ENCODE peak calls at places on chromosomes 11 and 22, in six cellular contexts. L is thyroid gland, O is lower lobe of right lung, G is mammary epithelial cell, F is body of pancreas, S is right lobe of liver. J is an unnamed sample. For H3K27me3 and H3K4me1, the result is how much of the 10 kb centered on the place peaks cover.

GRCh38 chr11:72617080-72617744 is 57.0 kb downstream of the PDE2A start:
- DNase-seq in F (no peak), O (no peak), G (no peak), S (no peak), L (no peak), J (peak)

GRCh38 chr11:130769782-130770565 is 146.3 kb downstream of the SNX19 start:
- DNase-seq in S (no peak), L (no peak), G (no peak), O (no peak), F (no peak), J (no peak)

GRCh38 chr11:104043137-104043536 is 6.7 kb downstream of the DDI1 start:
- DNase-seq in S (no peak), G (no peak), F (no peak), O (no peak), L (no peak), J (no peak)

GRCh38 chr11:35303596-35304392 is 115.6 kb downstream of the SLC1A2 start:
- DNase-seq in O (peak), G (peak), L (peak), F (peak), S (peak), J (peak)

GRCh38 chr22:19610518-19611253 is 86.5 kb upstream of the CLDN5 start:
- DNase-seq in L (no peak), G (no peak), S (no peak), F (no peak), O (no peak), J (no peak)

GRCh38 chr11:81135570-81135969 is 1598.1 kb downstream of the FAM181B start:
- DNase-seq in L (no peak), O (no peak), G (no peak), S (no peak), F (no peak), J (no peak)

GRCh38 chr11:105790841-105791240 is 181.0 kb downstream of the GRIA4 start:
- DNase-seq in L (no peak), S (no peak), O (no peak), G (no peak), F (peak), J (no peak)

GRCh38 chr11:120211522-120212258 is 858 bp downstream of the OAF start:
- DNase-seq in O (no peak), L (no peak), F (no peak), G (no peak), S (no peak), J (no peak)

GRCh38 chr22:36775589-36775965 is 342 bp downstream of the IFT27 start:
- DNase-seq in F (peak), S (no peak), L (peak), G (peak), O (peak), J (peak)

GRCh38 chr11:128628343-128628673 is 41.0 kb upstream of the ETS1 start:
- DNase-seq in L (no peak), S (no peak), G (no peak), O (no peak), F (no peak), J (no peak)

GRCh38 chr22:17753401-17753989 is 20.8 kb downstream of the BID start:
- DNase-seq in F (no peak), S (peak), O (no peak), L (no peak), G (peak), J (no peak)

GRCh38 chr11:131758726-131759125 is 388.3 kb downstream of the NTM start:
- DNase-seq in O (no peak), F (no peak), L (no peak), S (no peak), G (no peak), J (no peak)

GRCh38 chr11:125667151-125667550 is 13.5 kb downstream of the ACRV1 start:
- DNase-seq in L (no peak), F (no peak), S (no peak), G (no peak), O (no peak), J (no peak)

GRCh38 chr22:45757068-45757467 is 85.4 kb downstream of the ATXN10 start:
- DNase-seq in L (peak), S (no peak), F (peak), G (no peak), O (no peak), J (peak)

GRCh38 chr22:19715286-19715939 is 1.1 kb downstream of the SEPTIN5 start:
- DNase-seq in S (no peak), L (no peak), G (no peak), F (no peak), O (no peak), J (no peak)

GRCh38 chr11:45692808-45693453 is 27.5 kb upstream of the CHST1 start:
- DNase-seq in S (no peak), F (no peak), G (no peak), L (no peak), O (no peak), J (no peak)

GRCh38 chr11:47766363-47767227 is 546 bp downstream of the FNBP4 start:
- DNase-seq in F (peak), G (peak), S (peak), O (peak), L (peak), J (peak)

GRCh38 chr11:67274768-67275605 is 8.7 kb downstream of the GRK2 start:
- DNase-seq in F (peak), L (peak), S (peak), O (peak), G (no peak), J (peak)

GRCh38 chr22:37491559-37492427 is 5.6 kb upstream of the MFNG start:
- DNase-seq in L (no peak), O (no peak), F (no peak), S (no peak), G (no peak), J (no peak)

GRCh38 chr11:35247428-35247827 is 108.5 kb downstream of the CD44 start:
- DNase-seq in L (no peak), G (no peak), O (no peak), S (no peak), F (no peak), J (no peak)

GRCh38 chr11:33701302-33701701 is 676 bp upstream of the C11orf91 start:
- DNase-seq in O (no peak), F (no peak), L (no peak), S (no peak), G (peak), J (no peak)

GRCh38 chr11:61919841-61920631 is 2.7 kb upstream of the RAB3IL1 start:
- DNase-seq in G (no peak), F (no peak), S (no peak), O (no peak), L (peak), J (no peak)

GRCh38 chr11:46977940-46978595 is 41.5 kb downstream of the CSTPP1 start:
- DNase-seq in O (no peak), F (no peak), L (no peak), G (peak), S (no peak), J (no peak)

GRCh38 chr11:27485930-27486773 is 13.6 kb upstream of the LGR4 start:
- DNase-seq in F (peak), O (no peak), G (peak), S (no peak), L (no peak), J (no peak)

GRCh38 chr11:72781313-72782080 is 12.3 kb downstream of the STARD10 start:
- DNase-seq in O (peak), G (no peak), S (no peak), L (peak), F (peak), J (peak)

GRCh38 chr11:92845390-92846185 is 123.9 kb upstream of the MTNR1B start:
- DNase-seq in G (peak), L (no peak), O (no peak), S (no peak), F (no peak), J (no peak)

GRCh38 chr11:36265793-36266628 is 23.2 kb downstream of the COMMD9 start:
- DNase-seq in S (peak), F (peak), L (peak), O (peak), G (peak), J (peak)

GRCh38 chr22:47850644-47851151 is 1088.2 kb downstream of the TBC1D22A start:
- DNase-seq in G (no peak), L (peak), S (no peak), O (no peak), F (no peak), J (no peak)

GRCh38 chr11:131724436-131724995 is 354.1 kb downstream of the NTM start:
- DNase-seq in L (no peak), F (no peak), S (no peak), O (no peak), G (no peak), J (no peak)

GRCh38 chr11:12180257-12181205 is 70.1 kb downstream of the MICAL2 start:
- DNase-seq in F (no peak), O (no peak), L (no peak), S (no peak), G (no peak), J (peak)

GRCh38 chr11:133663135-133663534 is 130.8 kb upstream of the OPCML start:
- DNase-seq in F (no peak), S (no peak), L (no peak), G (no peak), O (no peak), J (no peak)

GRCh38 chr11:12287374-12288211 is 89.8 kb upstream of the PARVA start:
- DNase-seq in F (no peak), L (no peak), G (peak), S (no peak), O (no peak), J (peak)

GRCh38 chr22:46841528-46841927 is 79.1 kb downstream of the TBC1D22A start:
- DNase-seq in F (no peak), O (no peak), L (no peak), G (no peak), S (no peak), J (no peak)

GRCh38 chr22:48105254-48105653 is 1342.8 kb downstream of the TBC1D22A start:
- DNase-seq in F (no peak), L (no peak), S (no peak), O (no peak), G (no peak), J (no peak)

GRCh38 chr22:19117111-19117512 is 5.1 kb downstream of the DGCR2 start:
- DNase-seq in G (no peak), F (peak), L (peak), S (no peak), O (no peak), J (no peak)

GRCh38 chr11:102596578-102596977 is 28.6 kb downstream of the MMP20 start:
- DNase-seq in L (no peak), G (no peak), O (no peak), S (no peak), F (no peak), J (no peak)

GRCh38 chr11:102600666-102601065 is 24.5 kb downstream of the MMP20 start:
- DNase-seq in G (no peak), L (no peak), F (no peak), O (no peak), S (no peak), J (no peak)

GRCh38 chr11:102598272-102598671 is 26.9 kb downstream of the MMP20 start:
- DNase-seq in G (no peak), S (no peak), F (no peak), L (no peak), O (no peak), J (no peak)

GRCh38 chr11:102603091-102603490 is 22.0 kb downstream of the MMP20 start:
- DNase-seq in L (no peak), F (peak), G (peak), O (no peak), S (no peak), J (no peak)

GRCh38 chr11:102599642-102600261 is 25.4 kb downstream of the MMP20 start:
- DNase-seq in O (no peak), S (no peak), L (no peak), G (peak), F (no peak), J (no peak)
- H3K4me3 ChIP-seq in O (no peak), S (no peak), L (no peak), G (no peak), F (no peak), J (no peak)

DNA sequence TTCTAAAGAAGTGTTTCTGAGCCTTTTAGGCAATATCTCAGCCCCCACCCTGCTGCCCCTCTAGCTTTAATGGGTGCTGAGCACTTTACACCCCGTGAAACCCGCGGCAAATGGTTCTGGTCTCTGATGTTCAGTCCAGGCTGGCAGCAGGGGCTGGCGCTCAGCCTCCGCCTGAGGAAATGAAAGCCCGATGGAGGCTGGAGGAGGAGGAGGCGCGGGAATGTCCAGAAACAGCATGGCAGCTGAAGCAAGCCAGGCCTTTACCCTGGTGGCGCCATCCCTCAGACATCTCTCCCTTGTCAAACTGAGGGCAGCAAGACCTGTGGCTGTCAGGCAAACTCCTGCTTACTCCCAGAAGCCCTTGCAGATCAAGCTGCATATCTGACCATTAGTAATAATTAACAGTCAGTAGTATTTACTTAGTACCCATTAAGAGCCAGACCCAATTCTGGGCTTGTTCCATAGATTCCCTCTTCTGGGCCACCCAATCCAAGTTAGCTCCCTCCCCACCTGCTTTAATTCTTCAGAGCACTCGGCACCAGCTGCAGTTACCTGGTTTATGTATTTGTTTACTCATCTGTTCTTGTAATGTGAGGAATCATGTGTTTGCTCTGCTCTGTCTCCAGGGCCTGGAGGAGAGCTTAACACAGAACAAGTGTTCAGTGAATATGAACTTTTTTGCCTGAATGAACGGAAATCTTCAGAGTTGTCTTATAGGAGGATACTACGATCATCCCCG is 15.0 kb upstream of the ALX4 start:
- DNase-seq in F (no peak), L (no peak), G (no peak), O (no peak), S (no peak), J (no peak)
- H3K27me3 ChIP-seq in F (under half), L (under half), G (under half), O (half or more), S (under half), J (under half)

GRCh38 chr11:114218508-114218907 is 77.7 kb upstream of the NNMT start:
- DNase-seq in F (no peak), O (no peak), S (no peak), L (no peak), G (no peak), J (no peak)

GRCh38 chr11:114216804-114217195 is 79.4 kb upstream of the NNMT start:
- DNase-seq in F (no peak), G (no peak), S (no peak), L (no peak), O (no peak), J (no peak)

GRCh38 chr11:114215428-114215827 is 80.8 kb upstream of the NNMT start:
- DNase-seq in O (no peak), F (no peak), G (no peak), L (no peak), S (no peak), J (no peak)

GRCh38 chr11:114215871-114216803 is 80.1 kb upstream of the NNMT start:
- DNase-seq in G (no peak), F (no peak), S (no peak), O (no peak), L (no peak), J (peak)

GRCh38 chr11:114219559-114220349 is 76.4 kb upstream of the NNMT start:
- DNase-seq in O (no peak), F (no peak), L (peak), S (no peak), G (no peak), J (no peak)
- H3K4me1 ChIP-seq in O (half or more), F (under half), L (under half), S (under half), G (under half), J (under half)

DNA sequence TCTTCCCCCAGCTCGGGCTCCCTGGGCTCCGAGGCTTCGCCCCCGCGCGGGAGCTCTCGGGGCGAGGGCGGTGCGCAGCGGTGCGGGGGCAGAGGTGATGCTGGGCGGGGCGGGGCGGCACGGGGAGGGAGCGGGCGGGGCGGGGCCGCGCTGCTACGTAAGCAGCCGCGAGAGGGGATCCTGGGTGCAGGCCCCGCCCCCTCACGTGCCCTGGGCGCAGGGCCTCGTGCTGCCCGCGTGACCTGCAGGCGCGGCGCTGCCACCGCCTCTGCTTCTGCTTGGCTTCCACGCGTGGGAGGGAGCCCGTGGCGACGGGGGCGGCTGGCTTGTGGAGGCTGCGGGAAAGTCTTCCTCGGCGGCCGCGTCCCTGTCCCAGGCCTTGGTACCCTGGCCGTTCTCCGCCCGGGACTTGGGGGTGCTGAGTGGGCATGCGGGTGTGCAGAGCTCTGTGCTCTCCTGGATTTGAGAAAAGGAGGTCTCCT is 132.6 kb upstream of the HSD17B12 start:
- DNase-seq in F (peak), G (no peak), O (no peak), L (peak), S (no peak), J (peak)
- H3K4me3 ChIP-seq in F (no peak), G (peak), O (peak), L (no peak), S (no peak), J (peak)

GRCh38 chr22:39689421-39689820 is 118.9 kb downstream of the CACNA1I start:
- DNase-seq in L (peak), O (no peak), S (no peak), F (no peak), G (no peak), J (no peak)

GRCh38 chr22:39688186-39688768 is 117.7 kb downstream of the CACNA1I start:
- DNase-seq in S (no peak), L (peak), G (no peak), O (no peak), F (no peak), J (no peak)

GRCh38 chr22:39690901-39691620 is 120.5 kb downstream of the CACNA1I start:
- DNase-seq in O (no peak), L (peak), S (no peak), F (no peak), G (no peak), J (peak)

GRCh38 chr22:39698106-39698505 is 127.6 kb downstream of the CACNA1I start:
- DNase-seq in S (no peak), L (no peak), F (no peak), G (no peak), O (no peak), J (no peak)

GRCh38 chr22:39693943-39694500 is 123.5 kb downstream of the CACNA1I start:
- DNase-seq in S (no peak), G (no peak), O (no peak), L (no peak), F (no peak), J (peak)
- H3K27me3 ChIP-seq in S (under half), G (under half), O (under half), L (under half), F (under half), J (under half)

J was measured in right cardiac atrium.